ENCODE peak calls at places on chromosomes 16 and 17, in eight cellular contexts. Y is IMR-90, Z is AG09319, N is SK-N-SH, G is cardiac fibroblast, M is upper lobe of left lung, B is HCT116, L is WTC11. E is an unnamed sample.

GRCh38 chr16:26752166-26752565 is 314.6 kb upstream of the C16orf82 start:
- DNase-seq in M (no peak), L (no peak), Y (no peak), N (no peak), G (no peak), Z (no peak), B (no peak), E (no peak)

GRCh38 chr16:89322381-89323119 is 105.0 kb downstream of the ZNF778 start:
- DNase-seq in Z (peak), G (peak), B (no peak), N (peak), M (peak), L (peak), Y (peak), E (no peak)

GRCh38 chr17:81967244-81967532 is 6.2 kb upstream of the NOTUM start:
- DNase-seq in M (no peak), G (no peak), B (no peak), Y (no peak), L (no peak), Z (no peak), N (no peak), E (no peak)

GRCh38 chr16:9900576-9900975 is 281.7 kb downstream of the GRIN2A start:
- DNase-seq in L (no peak), G (no peak), M (no peak), Z (no peak), Y (no peak), B (no peak), N (no peak), E (no peak)

GRCh38 chr16:7025616-7026190 is 306.9 kb upstream of the RBFOX1 start:
- DNase-seq in G (no peak), L (peak), B (no peak), Z (no peak), Y (no peak), M (peak), N (peak), E (no peak)

GRCh38 chr16:6573577-6573976 is 759.1 kb upstream of the RBFOX1 start:
- DNase-seq in M (peak), Y (no peak), G (no peak), Z (no peak), L (no peak), B (no peak), N (peak), E (no peak)

GRCh38 chr17:81865733-81866439 is 5.3 kb downstream of the ARHGDIA start:
- DNase-seq in G (peak), Y (no peak), N (peak), B (no peak), M (no peak), Z (no peak), L (no peak), E (no peak)

GRCh38 chr17:19343671-19344151 is 18.8 kb downstream of the B9D1 start:
- DNase-seq in G (no peak), Y (no peak), Z (no peak), M (no peak), N (no peak), B (no peak), L (peak), E (no peak)

GRCh38 chr16:12120331-12120981 is 143.9 kb downstream of the SNX29 start:
- DNase-seq in N (no peak), Y (peak), Z (no peak), B (no peak), M (no peak), G (peak), L (no peak), E (no peak)

GRCh38 chr16:1642753-1643152 is 30.6 kb downstream of the CRAMP1 start:
- DNase-seq in Y (no peak), N (no peak), G (no peak), Z (no peak), L (no peak), M (no peak), B (no peak), E (no peak)

GRCh38 chr17:49741009-49741691 is 22.8 kb downstream of the FAM117A start:
- DNase-seq in M (no peak), Z (no peak), N (no peak), Y (peak), G (peak), L (no peak), B (no peak), E (no peak)

GRCh38 chr16:68503334-68503733 is 35.8 kb upstream of the ZFP90 start:
- DNase-seq in N (no peak), Z (no peak), B (no peak), M (no peak), G (no peak), Y (peak), L (no peak), E (no peak)

GRCh38 chr16:11038777-11039176 is 94.4 kb downstream of the CLEC16A start:
- DNase-seq in N (no peak), L (no peak), G (no peak), Z (no peak), Y (no peak), B (no peak), M (no peak), E (no peak)

GRCh38 chr17:78736526-78737079 is 45.5 kb downstream of the CYTH1 start:
- DNase-seq in N (no peak), Y (no peak), L (peak), G (no peak), M (peak), B (peak), Z (no peak), E (peak)

GRCh38 chr17:65394811-65395472 is 166.5 kb downstream of the AXIN2 start:
- DNase-seq in G (no peak), M (no peak), Y (no peak), Z (no peak), B (no peak), L (no peak), N (no peak), E (no peak)

GRCh38 chr16:56910654-56911539 is 21.0 kb upstream of the HERPUD1 start:
- DNase-seq in B (no peak), G (peak), Y (peak), L (no peak), M (peak), N (no peak), Z (peak), E (no peak)

GRCh38 chr16:66874079-66874775 is 6.1 kb upstream of the PDP2 start:
- DNase-seq in G (peak), Y (peak), L (no peak), B (no peak), N (no peak), M (no peak), Z (no peak), E (no peak)

GRCh38 chr16:66359811-66360608 is 6.5 kb upstream of the CDH5 start:
- DNase-seq in Z (no peak), Y (no peak), G (peak), B (no peak), N (no peak), M (no peak), L (no peak), E (no peak)

GRCh38 chr16:53822936-53823529 is 119.1 kb downstream of the FTO start:
- DNase-seq in M (no peak), G (no peak), N (no peak), Z (no peak), Y (no peak), L (no peak), B (no peak), E (no peak)

GRCh38 chr17:1573932-1574696 is 11.5 kb upstream of the PITPNA start:
- DNase-seq in N (peak), G (peak), L (peak), B (peak), Z (peak), Y (peak), M (peak), E (peak)

GRCh38 chr16:21646721-21647561 is 5.5 kb downstream of the IGSF6 start:
- DNase-seq in B (no peak), N (no peak), G (no peak), L (no peak), Z (no peak), M (peak), Y (no peak), E (peak)

GRCh38 chr17:50268632-50269287 is 5.5 kb upstream of the TMEM92 start:
- DNase-seq in M (no peak), Y (peak), B (no peak), L (no peak), G (peak), Z (no peak), N (no peak), E (peak)

GRCh38 chr16:87780385-87780989 is 14.7 kb upstream of the KLHDC4 start:
- DNase-seq in Z (no peak), L (no peak), B (no peak), G (peak), M (peak), N (no peak), Y (peak), E (peak)

GRCh38 chr16:48955791-48956190 is 325.8 kb downstream of the CBLN1 start:
- DNase-seq in Y (no peak), N (no peak), Z (no peak), M (no peak), B (no peak), G (no peak), L (no peak), E (no peak)

GRCh38 chr17:70006159-70006558 is 68.9 kb upstream of the KCNJ16 start:
- DNase-seq in G (no peak), M (no peak), Z (no peak), N (no peak), B (no peak), L (no peak), Y (peak), E (no peak)

GRCh38 chr17:9258115-9259020 is 237.1 kb downstream of the NTN1 start:
- DNase-seq in L (no peak), Z (no peak), M (no peak), Y (no peak), G (no peak), B (no peak), N (no peak), E (no peak)

GRCh38 chr16:1084971-1085370 is 11.1 kb downstream of the C1QTNF8 start:
- DNase-seq in G (no peak), N (no peak), Y (no peak), B (no peak), M (no peak), L (no peak), Z (no peak), E (no peak)

GRCh38 chr17:29495011-29495410 is 71.8 kb downstream of the ABHD15 start:
- DNase-seq in Y (peak), G (peak), B (no peak), L (no peak), N (no peak), M (no peak), Z (no peak), E (no peak)

GRCh38 chr17:71709271-71709670 is 411.5 kb upstream of the SOX9 start:
- DNase-seq in N (no peak), Z (peak), B (no peak), G (no peak), Y (peak), M (no peak), L (no peak), E (no peak)

GRCh38 chr17:60840456-60840855 is 162.8 kb downstream of the BCAS3 start:
- DNase-seq in G (no peak), Y (peak), N (no peak), B (no peak), Z (no peak), M (no peak), L (no peak), E (no peak)

GRCh38 chr16:19232988-19233387 is 52.5 kb upstream of the CLEC19A start:
- DNase-seq in N (peak), G (no peak), M (no peak), Y (no peak), B (no peak), Z (no peak), L (no peak), E (no peak)

GRCh38 chr16:2884041-2884451 is 1.0 kb downstream of the FLYWCH2 start:
- DNase-seq in L (no peak), Z (no peak), M (no peak), Y (no peak), N (peak), G (no peak), B (no peak), E (no peak)

GRCh38 chr16:19674485-19674884 is 43.5 kb downstream of the KNOP1 start:
- DNase-seq in B (no peak), Y (no peak), L (no peak), N (no peak), M (no peak), G (no peak), Z (no peak), E (no peak)

GRCh38 chr17:54919456-54919855 is 18.8 kb downstream of the TOM1L1 start:
- DNase-seq in B (no peak), Z (no peak), Y (no peak), N (no peak), M (no peak), L (no peak), G (no peak), E (no peak)

GRCh38 chr16:25135239-25135878 is 23.8 kb downstream of the LCMT1 start:
- DNase-seq in N (no peak), G (peak), Z (no peak), M (no peak), B (no peak), Y (peak), L (no peak), E (no peak)

GRCh38 chr16:71467810-71468209 is 5.8 kb upstream of the ZNF23 start:
- DNase-seq in N (no peak), B (no peak), M (no peak), L (peak), Y (peak), G (peak), Z (no peak), E (no peak)

GRCh38 chr16:66266436-66267286 is 99.8 kb upstream of the CDH5 start:
- DNase-seq in M (no peak), G (peak), L (no peak), B (no peak), Z (peak), Y (peak), N (peak), E (no peak)

GRCh38 chr17:80766290-80766689 is 221.7 kb downstream of the RPTOR start:
- DNase-seq in Y (no peak), B (no peak), N (no peak), L (no peak), Z (no peak), G (no peak), M (no peak), E (no peak)

GRCh38 chr17:80762076-80762475 is 217.4 kb downstream of the RPTOR start:
- DNase-seq in Y (no peak), Z (no peak), B (no peak), G (no peak), L (no peak), M (no peak), N (no peak), E (no peak)

GRCh38 chr17:80768936-80769335 is 222.7 kb upstream of the CHMP6 start:
- DNase-seq in Y (no peak), M (no peak), B (no peak), L (no peak), G (no peak), Z (no peak), N (no peak), E (no peak)

GRCh38 chr17:80763293-80763867 is 218.7 kb downstream of the RPTOR start:
- DNase-seq in Y (no peak), N (no peak), G (no peak), M (no peak), B (no peak), L (no peak), Z (no peak), E (no peak)

GRCh38 chr17:80765241-80766022 is 220.8 kb downstream of the RPTOR start:
- DNase-seq in G (no peak), N (no peak), Z (no peak), L (no peak), Y (peak), M (no peak), B (no peak), E (no peak)
- TF ChIP-seq CTCF in G (no peak), N (no peak), Z (no peak), L (no peak), Y (no peak), M (no peak), B (no peak), E (no peak)

GRCh38 chr17:32855620-32856019 is 21.3 kb downstream of the MYO1D start:
- DNase-seq in Y (no peak), G (no peak), N (no peak), M (no peak), Z (no peak), B (no peak), L (no peak), E (no peak)

GRCh38 chr17:32852811-32853210 is 24.1 kb downstream of the MYO1D start:
- DNase-seq in N (no peak), B (no peak), L (no peak), Z (no peak), G (no peak), Y (no peak), M (no peak), E (no peak)

GRCh38 chr17:32854177-32854576 is 22.7 kb downstream of the MYO1D start:
- DNase-seq in Y (no peak), N (no peak), L (no peak), G (no peak), B (peak), M (no peak), Z (no peak), E (no peak)

GRCh38 chr17:32849879-32850278 is 27.0 kb downstream of the MYO1D start:
- DNase-seq in M (no peak), Y (no peak), G (no peak), L (no peak), B (no peak), Z (peak), N (no peak), E (no peak)

DNA sequence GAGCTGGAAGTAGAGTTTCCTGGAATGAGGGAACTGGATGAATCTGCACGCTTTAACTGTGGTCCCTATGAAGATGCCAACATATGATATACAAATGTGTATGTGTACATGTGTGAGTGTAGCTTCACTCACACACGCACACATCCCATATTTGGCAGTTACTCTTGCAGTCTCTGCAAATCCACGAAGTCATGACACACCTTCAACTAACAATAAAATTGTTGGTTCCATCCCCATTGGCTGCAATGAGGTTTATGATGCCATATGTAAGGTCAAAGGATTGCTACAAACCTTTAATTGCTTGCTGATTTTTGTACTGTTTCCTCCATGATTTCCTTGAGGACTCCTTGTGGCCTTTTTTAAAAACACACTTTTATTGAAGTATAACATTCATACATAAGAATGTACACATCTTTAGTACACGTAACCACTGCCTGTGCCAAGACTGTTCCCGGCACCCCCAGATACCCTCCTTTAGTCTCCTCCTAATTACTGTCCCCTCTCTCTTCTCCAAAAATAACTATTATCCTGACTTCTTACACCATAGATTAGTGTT is 22.0 kb downstream of the MYO1D start:
- DNase-seq in L (no peak), M (no peak), N (no peak), Z (no peak), G (no peak), B (no peak), Y (no peak), E (no peak)
- TF ChIP-seq CTCF in L (no peak), M (no peak), N (peak), Z (no peak), G (peak), B (no peak), Y (no peak), E (no peak)

DNA sequence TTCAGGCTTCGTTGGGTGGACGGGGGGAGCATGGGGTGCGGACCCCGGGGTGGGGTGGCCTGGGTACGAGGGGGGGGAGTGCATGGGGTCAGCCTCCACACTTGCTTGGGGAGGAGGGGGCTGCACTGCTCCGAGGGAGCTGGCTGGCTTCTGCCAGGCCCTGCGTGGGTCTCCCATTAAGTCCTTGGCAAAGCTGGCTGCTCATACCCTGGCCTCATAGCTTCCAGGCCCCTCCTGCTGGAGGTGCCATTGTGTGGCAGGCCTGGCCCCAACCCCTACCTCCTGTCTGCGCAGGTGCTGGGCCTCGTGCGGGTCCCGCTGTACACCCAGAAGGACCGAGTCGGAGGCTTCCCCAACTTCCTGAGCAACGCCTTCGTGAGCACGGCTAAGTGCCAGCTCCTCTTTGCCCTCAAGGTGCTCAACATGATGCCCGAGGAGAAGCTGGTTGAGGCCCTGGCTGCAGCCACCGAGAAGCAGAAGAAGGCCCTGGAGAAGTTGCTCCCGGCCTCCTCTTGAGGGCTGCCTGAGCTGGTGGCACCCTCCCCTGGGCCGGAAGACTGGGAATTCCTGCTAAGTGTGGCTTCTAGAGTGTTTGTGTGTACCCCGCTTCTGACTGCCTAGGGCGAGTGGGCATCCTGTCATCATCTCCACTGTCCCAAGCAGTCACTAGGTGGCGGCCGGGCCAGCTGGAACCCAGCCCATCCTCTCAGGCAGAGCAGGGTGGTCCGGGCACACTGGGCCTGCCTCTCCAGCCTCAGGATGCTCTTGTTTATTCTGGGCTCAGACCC is 1.5 kb downstream of the NUDT16L1 start:
- DNase-seq in L (no peak), N (peak), Z (no peak), G (no peak), Y (no peak), B (no peak), M (no peak), E (no peak)
- TF ChIP-seq CTCF in L (no peak), N (no peak), Z (peak), G (no peak), Y (no peak), B (no peak), M (no peak), E (no peak)

GRCh38 chr16:27920391-27920891 is 143.1 kb downstream of the GSG1L start:
- DNase-seq in Y (no peak), L (peak), Z (no peak), B (peak), N (peak), M (no peak), G (no peak), E (no peak)
- TF ChIP-seq CTCF in Y (peak), L (peak), Z (peak), B (peak), N (peak), M (no peak), G (peak), E (no peak)

GRCh38 chr17:32912218-32912897 is 15.6 kb upstream of the TMEM98 start:
- DNase-seq in Y (peak), N (no peak), M (peak), B (no peak), Z (peak), G (peak), L (peak), E (no peak)
- TF ChIP-seq CTCF in Y (peak), N (no peak), M (no peak), B (no peak), Z (peak), G (peak), L (no peak), E (no peak)

DNA sequence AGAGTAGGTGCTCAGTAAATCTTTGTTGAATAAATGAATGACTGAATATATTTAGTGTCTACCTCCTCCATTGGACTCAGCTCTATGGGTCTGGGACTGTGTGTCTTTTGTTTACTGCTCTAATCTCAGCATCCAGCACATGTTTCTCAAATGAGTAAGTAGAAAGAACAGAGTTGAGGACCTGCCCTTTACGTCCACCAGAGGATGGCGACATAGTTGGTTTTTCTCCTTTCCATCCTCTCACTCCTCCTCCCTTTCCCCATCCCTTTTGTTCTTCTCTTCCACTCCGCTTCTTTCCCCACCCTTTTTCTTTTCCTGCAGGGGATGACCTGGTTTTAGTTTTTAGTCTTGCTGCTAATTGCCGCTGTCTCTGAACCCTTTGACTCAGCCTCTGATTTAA is 12.1 kb upstream of the CHP2 start:
- DNase-seq in G (no peak), B (no peak), M (no peak), Z (no peak), L (no peak), N (no peak), Y (no peak), E (no peak)
- TF ChIP-seq CTCF in G (no peak), B (peak), M (no peak), Z (no peak), L (no peak), N (no peak), Y (no peak), E (no peak)